ENCODE peak calls at places on chromosomes 16 and 17, in ten cellular contexts. C is fibroblast of the aortic adventitia, G is Calu3, P is esophagus muscularis mucosa, S is breast epithelium, A is tibial nerve, M is HFF-Myc, O is heart right ventricle, H is AG04449, Y is nephron progenitor cell. X is an unnamed sample.

GRCh38 chr16:87692756-87693155 is 73.0 kb downstream of the KLHDC4 start:
- DNase-seq in O (no peak), A (no peak), C (no peak), G (peak), S (no peak), P (no peak), H (no peak), Y (no peak), M (no peak), X (no peak)

GRCh38 chr17:27414271-27414670 is 42.0 kb upstream of the KSR1 start:
- DNase-seq in H (no peak), C (peak), Y (no peak), A (no peak), P (no peak), G (no peak), O (no peak), M (no peak), S (no peak), X (no peak)

GRCh38 chr17:38369124-38369886 is 17.7 kb downstream of the SOCS7 start:
- DNase-seq in Y (no peak), O (no peak), C (no peak), M (no peak), A (no peak), H (no peak), G (no peak), P (no peak), S (no peak), X (no peak)

GRCh38 chr16:77822656-77823055 is 34.3 kb downstream of the VAT1L start:
- DNase-seq in C (no peak), S (no peak), G (no peak), P (no peak), Y (no peak), O (no peak), A (no peak), M (no peak), H (no peak), X (no peak)

GRCh38 chr17:38815576-38816193 is 9.4 kb downstream of the CWC25 start:
- DNase-seq in Y (no peak), O (no peak), M (no peak), P (no peak), S (no peak), H (no peak), C (peak), A (no peak), G (no peak), X (no peak)

GRCh38 chr17:61208301-61209098 is 191.1 kb upstream of the TBX2 start:
- DNase-seq in O (no peak), Y (no peak), S (no peak), P (no peak), C (peak), H (no peak), A (no peak), M (no peak), G (no peak), X (no peak)

GRCh38 chr17:80123791-80124190 is 22.4 kb downstream of the GAA start:
- DNase-seq in M (no peak), A (no peak), H (no peak), C (peak), S (peak), G (peak), P (no peak), O (no peak), Y (no peak), X (no peak)

GRCh38 chr17:31274252-31274651 is 22.8 kb downstream of the OMG start:
- DNase-seq in H (no peak), A (no peak), S (no peak), Y (no peak), C (peak), P (no peak), O (no peak), G (no peak), M (no peak), X (no peak)

GRCh38 chr17:29625037-29625750 is 2.5 kb upstream of the CORO6 start:
- DNase-seq in Y (no peak), P (no peak), O (no peak), A (no peak), G (no peak), S (no peak), M (no peak), C (peak), H (no peak), X (no peak)

GRCh38 chr17:70622382-70623260 is 453.3 kb downstream of the KCNJ2 start:
- DNase-seq in H (no peak), S (no peak), Y (peak), P (no peak), A (no peak), O (peak), G (peak), C (peak), M (no peak), X (peak)

GRCh38 chr17:77706938-77707337 is 251.6 kb upstream of the TNRC6C start:
- DNase-seq in Y (no peak), C (no peak), M (no peak), S (no peak), G (no peak), H (no peak), A (no peak), P (peak), O (no peak), X (no peak)

GRCh38 chr17:19812407-19812806 is 55.3 kb downstream of the ULK2 start:
- DNase-seq in H (peak), C (peak), M (peak), S (no peak), A (no peak), P (no peak), O (no peak), G (no peak), Y (no peak), X (no peak)

GRCh38 chr17:79085921-79086551 is 11.4 kb downstream of the ENGASE start:
- DNase-seq in G (no peak), H (no peak), P (no peak), O (no peak), M (no peak), A (no peak), C (no peak), Y (no peak), S (no peak), X (no peak)

GRCh38 chr17:5793899-5794298 is 209.6 kb upstream of the NLRP1 start:
- DNase-seq in P (no peak), S (no peak), Y (no peak), C (no peak), M (no peak), A (no peak), O (no peak), G (peak), H (no peak), X (no peak)
- TF ChIP-seq CTCF in P (no peak), S (no peak), Y (peak), C (no peak), M (peak), A (no peak), O (no peak), G (no peak), H (no peak), X (no peak)

DNA sequence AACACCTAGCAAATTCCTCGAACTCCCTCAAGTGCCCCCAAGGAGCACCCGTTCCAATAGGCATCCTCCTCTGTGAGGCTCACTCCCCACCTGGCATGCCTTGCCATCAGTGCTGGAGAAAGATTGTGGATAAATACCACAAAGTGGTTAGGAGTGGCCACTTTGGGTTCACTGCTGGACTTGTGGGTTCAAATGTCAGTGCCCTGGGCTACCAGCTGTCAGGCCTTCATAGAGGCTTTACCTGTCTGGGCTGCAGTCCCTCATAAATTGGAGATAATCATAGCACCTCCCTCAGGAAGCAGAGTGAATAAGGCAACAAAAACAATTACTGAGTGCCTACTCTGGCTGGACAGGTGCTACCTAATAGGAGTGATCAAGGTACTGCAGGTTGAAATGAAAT is 1.5 kb upstream of the SYT17 start:
- DNase-seq in A (no peak), O (no peak), C (no peak), Y (no peak), G (no peak), S (no peak), M (no peak), P (no peak), H (no peak), X (no peak)
- TF ChIP-seq CTCF in A (no peak), O (no peak), C (no peak), Y (no peak), G (no peak), S (no peak), M (no peak), P (no peak), H (no peak), X (no peak)

GRCh38 chr17:75878174-75878998 is at the start of gene TRIM47:
- DNase-seq in C (peak), S (peak), M (no peak), O (peak), A (peak), Y (peak), P (no peak), H (no peak), G (peak), X (no peak)
- TF ChIP-seq CTCF in C (peak), S (no peak), M (no peak), O (no peak), A (peak), Y (no peak), P (peak), H (peak), G (no peak), X (no peak)

GRCh38 chr16:79320956-79321355 is 279.6 kb downstream of the MAF start:
- DNase-seq in Y (no peak), M (no peak), P (no peak), G (no peak), S (no peak), H (no peak), O (no peak), C (no peak), A (no peak), X (no peak)
- TF ChIP-seq CTCF in Y (no peak), M (no peak), P (no peak), G (no peak), S (no peak), H (no peak), O (no peak), C (no peak), A (no peak), X (no peak)

DNA sequence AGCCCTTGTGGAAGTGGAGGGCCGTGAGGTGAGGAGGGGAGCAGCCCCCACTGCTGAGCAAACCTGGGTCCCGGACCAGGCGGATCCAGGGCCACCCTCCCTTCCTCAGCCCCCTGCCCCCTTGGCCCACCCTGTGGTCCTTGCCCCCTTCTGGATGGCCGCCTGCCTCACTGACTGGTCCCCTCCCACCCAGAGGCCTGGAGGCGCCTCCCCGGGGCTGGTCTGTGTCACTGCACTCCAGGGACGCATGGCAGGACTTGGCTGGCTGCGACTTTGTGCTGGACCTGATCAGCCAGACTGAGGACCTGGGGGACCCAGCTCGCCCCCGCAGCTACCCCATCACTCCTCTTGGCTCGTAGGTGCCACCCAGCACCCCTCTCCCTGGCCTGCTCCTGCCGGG is 19.2 kb upstream of the SMIM5 start:
- DNase-seq in Y (peak), G (no peak), A (no peak), S (no peak), H (no peak), M (no peak), C (no peak), P (no peak), O (no peak), X (no peak)
- TF ChIP-seq CTCF in Y (no peak), G (no peak), A (no peak), S (no peak), H (peak), M (no peak), C (no peak), P (no peak), O (no peak), X (peak)

X was measured in D721Med.